ENCODE peak calls at places on chromosomes 3 and 15, in four cellular contexts. Z, V, X and P are unnamed samples.

GRCh38 chr3:143343944-143344343 is 224.4 kb downstream of the CHST2 start:
- DNase-seq in Z (no peak), V (no peak), X (no peak), P (no peak)

GRCh38 chr3:33250712-33251111 is 26.5 kb upstream of the FBXL2 start:
- DNase-seq in Z (no peak), V (no peak), X (no peak), P (no peak)

GRCh38 chr15:80693682-80694623 is 1.2 kb upstream of the ABHD17C start:
- DNase-seq in Z (no peak), V (no peak), X (no peak), P (no peak)

GRCh38 chr3:85821130-85821756 is 862.5 kb downstream of the CADM2 start:
- DNase-seq in Z (peak), V (peak), X (no peak), P (no peak)

GRCh38 chr3:97579365-97579764 is 185.2 kb upstream of the ARL6 start:
- DNase-seq in Z (no peak), V (no peak), X (no peak), P (peak)

GRCh38 chr15:39248204-39248603 is 332.7 kb upstream of the THBS1 start:
- DNase-seq in Z (peak), V (no peak), X (no peak), P (no peak)

GRCh38 chr3:161987933-161988332 is 491.3 kb downstream of the OTOL1 start:
- DNase-seq in Z (no peak), V (no peak), X (no peak), P (no peak)

GRCh38 chr15:96341465-96342142 is 11.1 kb downstream of the NR2F2 start:
- DNase-seq in Z (no peak), V (peak), X (no peak), P (no peak)

GRCh38 chr15:70435369-70435768 is 328.0 kb downstream of the UACA start:
- DNase-seq in Z (no peak), V (no peak), X (no peak), P (no peak)

GRCh38 chr15:58805095-58805494 is 34.0 kb downstream of the MINDY2 start:
- DNase-seq in Z (no peak), V (no peak), X (no peak), P (no peak)

GRCh38 chr3:8962226-8962861 is 928 bp downstream of the RAD18 start:
- DNase-seq in Z (no peak), V (no peak), X (no peak), P (no peak)

GRCh38 chr3:155169221-155169620 is 89.1 kb downstream of the MME start:
- DNase-seq in Z (no peak), V (no peak), X (no peak), P (no peak)

GRCh38 chr15:38895326-38896282 is 331.0 kb upstream of the RASGRP1 start:
- DNase-seq in Z (no peak), V (no peak), X (no peak), P (no peak)

GRCh38 chr3:184227481-184227935 is 1.9 kb upstream of the VWA5B2 start:
- DNase-seq in Z (peak), V (peak), X (peak), P (no peak)

GRCh38 chr3:182725372-182726251 is 67.7 kb upstream of the ATP11B start:
- DNase-seq in Z (no peak), V (no peak), X (no peak), P (no peak)

GRCh38 chr15:73005450-73005849 is 46.8 kb upstream of the NEO1 start:
- DNase-seq in Z (no peak), V (no peak), X (no peak), P (no peak)

GRCh38 chr3:31416980-31417379 is 115.7 kb upstream of the STT3B start:
- DNase-seq in Z (no peak), V (no peak), X (no peak), P (no peak)

GRCh38 chr3:185943363-185944106 is 5.7 kb upstream of the TRA2B start:
- DNase-seq in Z (peak), V (peak), X (peak), P (peak)

GRCh38 chr15:89801471-89802205 is 13.0 kb downstream of the ANPEP start:
- DNase-seq in Z (no peak), V (no peak), X (no peak), P (no peak)

GRCh38 chr3:10164546-10165393 is at the start of gene IRAK2:
- DNase-seq in Z (peak), V (peak), X (peak), P (no peak)

GRCh38 chr15:65331811-65332210 is 27.3 kb downstream of the RNU5B-1 start:
- DNase-seq in Z (no peak), V (no peak), X (no peak), P (no peak)

GRCh38 chr15:48641416-48641815 is 4.1 kb downstream of the FBN1 start:
- DNase-seq in Z (no peak), V (no peak), X (no peak), P (peak)

GRCh38 chr3:56725175-56725574 is 42.1 kb upstream of the TASOR start:
- DNase-seq in Z (no peak), V (no peak), X (no peak), P (peak)

GRCh38 chr15:35980719-35981118 is 434.8 kb upstream of the DPH6 start:
- DNase-seq in Z (no peak), V (no peak), X (no peak), P (no peak)

GRCh38 chr3:162632672-162633071 is 1136.1 kb downstream of the OTOL1 start:
- DNase-seq in Z (no peak), V (no peak), X (no peak), P (no peak)

GRCh38 chr3:61381745-61382392 is 130.6 kb upstream of the FHIT start:
- DNase-seq in Z (peak), V (no peak), X (peak), P (no peak)

GRCh38 chr15:70339551-70340517 is 242.1 kb upstream of the TLE3 start:
- DNase-seq in Z (no peak), V (peak), X (no peak), P (no peak)

GRCh38 chr15:40955141-40955903 is 2.1 kb downstream of the CHAC1 start:
- DNase-seq in Z (no peak), V (no peak), X (no peak), P (no peak)

GRCh38 chr15:100020614-100021013 is 287.4 kb upstream of the LYSMD4 start:
- DNase-seq in Z (no peak), V (no peak), X (peak), P (no peak)

GRCh38 chr3:25820816-25821486 is 31.1 kb downstream of the OXSM start:
- DNase-seq in Z (no peak), V (no peak), X (no peak), P (no peak)

GRCh38 chr3:50436063-50436674 is 67.3 kb downstream of the CACNA2D2 start:
- DNase-seq in Z (peak), V (peak), X (peak), P (no peak)

GRCh38 chr15:66923438-66923881 is 141.9 kb upstream of the SMAD3 start:
- DNase-seq in Z (peak), V (peak), X (peak), P (no peak)

GRCh38 chr15:73838795-73839565 is 34.4 kb upstream of the TBC1D21 start:
- DNase-seq in Z (no peak), V (no peak), X (no peak), P (no peak)

GRCh38 chr3:77256584-77257488 is 216.9 kb downstream of the ROBO2 start:
- DNase-seq in Z (no peak), V (no peak), X (no peak), P (no peak)

GRCh38 chr3:64685800-64686445 is 1.9 kb downstream of the ADAMTS9 start:
- DNase-seq in Z (peak), V (peak), X (peak), P (no peak)

DNA sequence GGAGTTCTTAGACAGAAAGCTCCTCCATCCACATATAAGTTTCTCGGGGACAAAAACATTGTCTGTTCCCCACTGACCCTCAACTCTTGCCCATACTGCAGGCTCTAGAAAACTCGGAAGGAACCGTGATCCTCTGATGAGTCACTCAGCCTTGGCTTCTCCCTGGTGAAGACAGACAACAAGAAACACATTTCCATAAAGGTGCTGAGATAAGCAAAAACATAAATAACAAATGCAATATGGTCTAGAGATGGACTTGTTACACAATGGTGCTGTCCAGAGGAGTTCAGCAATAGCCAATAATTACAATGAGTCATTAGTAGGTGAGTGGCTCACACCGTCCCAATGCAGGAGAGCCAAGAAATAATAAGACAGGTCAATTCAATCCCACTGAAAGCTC is 43.7 kb downstream of the MAGI1 start:
- DNase-seq in Z (no peak), V (no peak), X (no peak), P (no peak)
- TF ChIP-seq CBX5 in Z (no peak), V (no peak), X (no peak), P (no peak)

GRCh38 chr3:98892263-98892662 is 9.2 kb downstream of the DCBLD2 start:
- DNase-seq in Z (no peak), V (no peak), X (no peak), P (no peak)
- TF ChIP-seq CBX5 in Z (no peak), V (no peak), X (no peak), P (no peak)

GRCh38 chr15:68261980-68262379 is 15.6 kb upstream of the FEM1B start:
- DNase-seq in Z (no peak), V (no peak), X (no peak), P (no peak)

GRCh38 chr15:68262514-68263356 is 14.8 kb upstream of the FEM1B start:
- DNase-seq in Z (no peak), V (no peak), X (no peak), P (no peak)

GRCh38 chr15:68261241-68261640 is 16.3 kb upstream of the FEM1B start:
- DNase-seq in Z (no peak), V (no peak), X (no peak), P (no peak)

GRCh38 chr15:68258684-68259083 is 18.9 kb upstream of the FEM1B start:
- DNase-seq in Z (no peak), V (no peak), X (no peak), P (no peak)

GRCh38 chr15:68259883-68260282 is 17.7 kb upstream of the FEM1B start:
- DNase-seq in Z (no peak), V (no peak), X (no peak), P (no peak)
- TF ChIP-seq CBX5 in Z (no peak), V (no peak), X (no peak), P (no peak)

GRCh38 chr3:11457126-11457525 is 184.9 kb downstream of the ATG7 start:
- DNase-seq in Z (no peak), V (no peak), X (no peak), P (no peak)

GRCh38 chr3:11455977-11456376 is 183.8 kb downstream of the ATG7 start:
- DNase-seq in Z (no peak), V (no peak), X (no peak), P (no peak)

GRCh38 chr3:11447584-11448200 is 175.5 kb downstream of the ATG7 start:
- DNase-seq in Z (no peak), V (no peak), X (no peak), P (no peak)

GRCh38 chr3:11452312-11452711 is 180.1 kb downstream of the ATG7 start:
- DNase-seq in Z (no peak), V (no peak), X (no peak), P (no peak)

DNA sequence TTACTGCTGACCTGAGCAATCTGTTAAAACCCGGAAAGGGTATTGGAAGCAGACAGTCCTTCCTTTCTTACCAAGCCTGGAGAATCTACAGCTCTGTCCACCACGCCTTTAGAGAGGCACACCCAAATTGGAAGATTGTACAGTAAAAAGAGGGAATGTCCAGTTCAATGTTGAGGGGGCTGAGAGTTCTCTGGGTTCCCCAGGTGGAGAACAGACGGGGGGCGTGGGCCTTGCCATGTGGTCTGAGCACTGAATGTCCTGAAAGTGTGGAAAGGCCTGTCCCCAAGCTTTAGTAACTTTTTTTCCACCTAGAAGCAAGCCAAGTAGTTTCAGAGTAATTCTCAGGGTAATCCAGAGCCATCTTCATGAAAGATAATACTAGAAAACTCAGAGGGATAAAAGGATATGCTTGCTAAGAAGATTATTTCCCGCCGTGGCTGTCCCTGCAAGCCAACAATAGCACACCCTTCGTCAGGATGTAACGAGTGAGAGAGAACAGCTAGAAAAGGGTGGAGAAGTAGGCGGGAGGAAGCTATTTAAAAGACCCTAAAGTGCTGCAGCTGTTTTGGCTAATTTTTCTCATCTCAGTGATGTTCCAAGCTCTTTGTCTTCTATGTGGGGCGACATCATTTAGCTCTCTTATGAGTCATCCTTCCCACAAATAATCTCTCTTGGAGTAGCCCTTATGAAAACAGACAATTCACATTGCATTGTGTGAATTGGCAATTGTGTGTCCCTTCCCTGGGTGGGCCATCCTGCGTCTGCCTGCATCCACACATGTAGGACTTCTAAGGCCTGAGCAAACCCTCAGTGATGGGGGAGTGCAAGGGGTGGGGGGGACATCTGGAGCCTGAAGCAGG is 181.0 kb downstream of the ATG7 start:
- DNase-seq in Z (peak), V (no peak), X (no peak), P (no peak)
- TF ChIP-seq CBX5 in Z (no peak), V (no peak), X (no peak), P (no peak)

GRCh38 chr3:72070005-72070404 is 285.1 kb upstream of the PROK2 start:
- DNase-seq in Z (no peak), V (no peak), X (no peak), P (no peak)

GRCh38 chr3:72071624-72072023 is 286.7 kb upstream of the PROK2 start:
- DNase-seq in Z (no peak), V (no peak), X (no peak), P (no peak)

GRCh38 chr3:72065872-72066641 is 281.1 kb upstream of the PROK2 start:
- DNase-seq in Z (no peak), V (no peak), X (no peak), P (no peak)

GRCh38 chr3:72068621-72069020 is 283.7 kb upstream of the PROK2 start:
- DNase-seq in Z (no peak), V (no peak), X (no peak), P (no peak)

GRCh38 chr3:72069543-72069942 is 284.6 kb upstream of the PROK2 start:
- DNase-seq in Z (no peak), V (no peak), X (no peak), P (no peak)
- TF ChIP-seq CBX5 in Z (no peak), V (no peak), X (no peak), P (no peak)

DNA sequence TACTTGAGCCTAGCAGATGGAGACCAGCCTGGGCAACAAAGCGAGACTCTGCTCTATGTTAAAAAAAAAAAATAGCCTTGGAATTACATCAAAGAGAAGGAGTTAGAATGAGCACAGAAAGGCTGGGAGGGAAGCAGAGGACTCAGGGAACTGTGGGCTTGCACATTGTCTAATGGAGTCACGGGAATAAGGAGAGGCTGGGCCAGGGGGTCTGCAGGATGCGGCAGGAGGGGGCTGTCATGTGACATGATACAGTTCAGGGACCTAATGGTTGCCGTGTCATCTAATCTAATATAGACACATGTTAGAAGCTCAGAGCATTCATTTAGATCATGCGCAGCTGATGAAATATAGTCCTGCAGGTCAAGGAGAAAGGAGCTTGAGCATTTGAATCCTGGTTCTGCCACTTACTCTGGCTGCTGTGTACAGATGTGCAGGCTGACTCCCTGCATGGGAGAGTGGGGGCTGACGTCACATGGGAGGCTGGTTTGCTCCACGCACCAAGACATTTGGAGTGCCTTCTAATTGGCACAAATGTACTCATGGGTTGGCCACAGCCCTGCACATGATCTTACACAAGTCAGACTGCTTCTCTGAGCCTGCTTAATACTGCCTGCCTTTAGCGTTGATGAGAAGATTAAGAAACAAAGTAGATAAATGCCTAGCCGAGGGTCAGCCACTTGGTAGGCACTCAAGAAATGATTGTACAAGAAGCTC is 32.7 kb downstream of the GRK7 start:
- DNase-seq in Z (no peak), V (no peak), X (no peak), P (no peak)
- TF ChIP-seq CBX5 in Z (no peak), V (no peak), X (no peak), P (no peak)

DNA sequence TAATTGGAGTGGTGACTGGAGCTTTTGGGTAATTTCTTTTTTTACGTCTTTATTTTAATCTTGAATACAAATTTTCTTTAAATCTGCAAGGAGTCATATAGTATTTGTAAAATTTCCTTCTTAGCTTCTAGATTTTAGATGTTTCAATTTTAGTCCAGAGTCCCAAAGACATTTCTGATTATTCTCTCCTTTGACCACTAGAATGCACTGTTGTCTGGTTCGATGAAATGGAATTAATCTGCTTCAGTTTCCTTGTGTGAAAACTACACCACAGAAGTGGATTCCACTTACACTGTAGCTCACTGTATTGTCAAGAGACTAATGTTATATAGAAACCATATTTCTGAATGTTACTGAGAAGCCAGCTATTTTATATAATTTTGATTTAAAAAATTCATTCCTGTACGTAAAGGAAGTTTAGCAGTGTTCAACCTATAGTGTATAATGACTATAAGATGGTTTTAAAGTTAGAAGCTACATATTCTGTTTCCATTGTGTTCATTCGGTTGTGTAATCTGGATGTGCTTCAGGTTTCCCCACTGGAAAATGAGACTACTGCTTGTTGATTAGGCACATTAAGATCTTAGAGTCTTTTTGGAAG is 6.1 kb downstream of the GRAMD1C start:
- DNase-seq in Z (peak), V (no peak), X (peak), P (no peak)
- TF ChIP-seq CBX5 in Z (no peak), V (no peak), X (no peak), P (no peak)

GRCh38 chr15:75725719-75726607 is 13.3 kb upstream of the CSPG4 start:
- DNase-seq in Z (no peak), V (no peak), X (no peak), P (no peak)

GRCh38 chr15:75725021-75725718 is 12.5 kb upstream of the CSPG4 start:
- DNase-seq in Z (no peak), V (no peak), X (peak), P (no peak)

GRCh38 chr15:75721923-75722870 is 9.5 kb upstream of the CSPG4 start:
- DNase-seq in Z (no peak), V (no peak), X (no peak), P (no peak)

GRCh38 chr15:75723171-75723846 is 10.7 kb upstream of the CSPG4 start:
- DNase-seq in Z (no peak), V (no peak), X (no peak), P (no peak)

GRCh38 chr15:75723847-75724660 is 11.4 kb upstream of the CSPG4 start:
- DNase-seq in Z (peak), V (no peak), X (peak), P (no peak)
- TF ChIP-seq CBX5 in Z (no peak), V (no peak), X (no peak), P (no peak)

GRCh38 chr3:195455789-195456188 is 13.0 kb upstream of the ACAP2 start:
- DNase-seq in Z (no peak), V (no peak), X (no peak), P (no peak)

GRCh38 chr3:195450731-195451229 is 8.0 kb upstream of the ACAP2 start:
- DNase-seq in Z (no peak), V (peak), X (no peak), P (no peak)

GRCh38 chr3:195451373-195452000 is 8.7 kb upstream of the ACAP2 start:
- DNase-seq in Z (no peak), V (no peak), X (no peak), P (no peak)

GRCh38 chr3:195448205-195448875 is 5.5 kb upstream of the ACAP2 start:
- DNase-seq in Z (no peak), V (no peak), X (no peak), P (no peak)

DNA sequence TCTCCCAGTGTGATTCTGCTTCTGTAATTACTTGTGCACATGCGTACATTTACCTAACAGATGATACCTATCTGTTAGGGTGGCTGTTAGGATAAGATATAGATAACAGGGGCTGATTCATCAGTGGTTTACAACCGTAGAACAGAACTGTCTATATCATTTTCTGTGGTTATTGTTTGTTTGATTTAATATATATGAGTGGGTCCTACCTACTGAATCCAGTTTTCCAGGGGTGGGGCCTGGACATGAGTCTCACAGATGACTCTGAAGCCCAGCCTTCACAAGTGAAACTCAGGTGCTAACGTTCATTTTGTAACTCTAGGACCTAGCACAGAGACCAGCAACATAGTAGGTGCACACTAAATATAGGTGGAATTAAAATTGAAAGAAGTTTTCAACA is 10.4 kb upstream of the ACAP2 start:
- DNase-seq in Z (no peak), V (no peak), X (no peak), P (no peak)
- TF ChIP-seq CBX5 in Z (no peak), V (no peak), X (no peak), P (no peak)